ENCODE peak calls at places on chromosomes 2 and 18, in nine cellular contexts. Y is CD8-positive, alpha-beta T cell; A is adrenal gland; J is fibroblast of pulmonary artery; E is CD4-positive, alpha-beta memory T cell; I is Karpas-422; G is right cardiac atrium; P is PC-9; R is cardiac muscle cell. C is an unnamed sample.

GRCh38 chr2:197215988-197216979 is 94.3 kb downstream of the ANKRD44 start:
- DNase-seq in J (peak), A (no peak), R (peak), E (no peak), G (no peak), P (no peak), Y (no peak), I (peak), C (no peak)

GRCh38 chr2:176066645-176067586 is 16.8 kb downstream of the EVX2 start:
- DNase-seq in J (no peak), Y (no peak), A (no peak), E (no peak), R (no peak), P (no peak), I (no peak), G (no peak), C (no peak)

GRCh38 chr2:132901661-132902060 is 231.7 kb upstream of the LYPD1 start:
- DNase-seq in G (no peak), Y (no peak), I (no peak), J (no peak), R (no peak), E (no peak), A (no peak), P (no peak), C (no peak)

GRCh38 chr2:143807192-143807591 is 678.0 kb downstream of the ARHGAP15 start:
- DNase-seq in R (no peak), Y (no peak), A (no peak), P (no peak), E (no peak), G (no peak), J (no peak), I (no peak), C (no peak)

GRCh38 chr2:26621469-26622199 is 19.5 kb downstream of the CIB4 start:
- DNase-seq in P (no peak), Y (no peak), A (no peak), G (no peak), J (no peak), E (no peak), R (no peak), I (no peak), C (no peak)

GRCh38 chr2:37820471-37820991 is 104.6 kb upstream of the RMDN2 start:
- DNase-seq in P (no peak), Y (no peak), J (no peak), E (no peak), I (no peak), A (no peak), R (no peak), G (no peak), C (no peak)

GRCh38 chr2:84132371-84132770 is 326.7 kb downstream of the SUCLG1 start:
- DNase-seq in I (no peak), J (no peak), E (no peak), G (no peak), R (no peak), Y (no peak), A (no peak), P (no peak), C (no peak)

GRCh38 chr2:236657801-236658200 is 88.2 kb downstream of the ACKR3 start:
- DNase-seq in R (no peak), A (no peak), P (no peak), G (no peak), I (no peak), Y (no peak), J (no peak), E (no peak), C (no peak)

GRCh38 chr2:23497063-23497462 is 112.1 kb downstream of the KLHL29 start:
- DNase-seq in P (peak), R (peak), A (no peak), E (no peak), I (no peak), Y (no peak), G (peak), J (peak), C (peak)

GRCh38 chr2:38528008-38528442 is 74.7 kb downstream of the HNRNPLL start:
- DNase-seq in J (peak), E (no peak), I (peak), Y (no peak), R (peak), G (peak), A (peak), P (peak), C (no peak)

GRCh38 chr2:86225581-86225980 is 26.3 kb downstream of the MRPL35 start:
- DNase-seq in E (peak), A (no peak), J (peak), I (no peak), G (peak), P (no peak), R (peak), Y (peak), C (no peak)

GRCh38 chr18:55386545-55386944 is 201.4 kb downstream of the TCF4 start:
- DNase-seq in P (no peak), J (no peak), I (no peak), R (no peak), A (no peak), E (no peak), G (no peak), Y (no peak), C (no peak)

GRCh38 chr18:3256693-3257626 is 5.0 kb upstream of the MYL12B start:
- DNase-seq in J (peak), P (no peak), E (no peak), I (no peak), G (peak), Y (no peak), A (no peak), R (no peak), C (no peak)
- H3K4me3 ChIP-seq in J (no peak), P (no peak), E (no peak), I (no peak), G (no peak), Y (no peak), A (no peak), R (no peak), C (no peak)

GRCh38 chr2:72863046-72863445 is 24.2 kb upstream of the SPR start:
- DNase-seq in A (no peak), I (no peak), P (no peak), J (no peak), R (no peak), Y (no peak), G (peak), E (no peak), C (no peak)
- H3K4me3 ChIP-seq in A (no peak), I (no peak), P (no peak), J (no peak), R (no peak), Y (no peak), G (no peak), E (no peak), C (peak)

DNA sequence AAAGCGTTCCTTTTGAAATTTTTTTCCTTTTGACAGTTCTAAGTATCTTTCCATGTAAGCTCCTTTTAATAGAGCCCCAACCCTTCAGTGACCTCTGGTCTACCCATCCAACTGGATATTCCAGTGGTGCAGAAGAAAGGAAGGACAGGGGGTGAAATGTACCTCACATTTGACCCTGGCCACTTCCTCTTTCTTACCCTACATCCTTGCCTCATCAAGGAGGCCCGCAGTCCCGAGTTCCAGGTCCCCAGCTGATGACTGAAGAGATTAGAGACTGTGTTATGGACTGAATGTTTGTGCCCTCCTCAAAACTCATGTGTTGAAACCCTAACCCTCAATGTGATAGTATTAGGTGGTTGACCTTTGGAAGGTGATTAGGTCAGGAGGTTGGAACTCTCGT is 158.1 kb downstream of the RBM43 start:
- DNase-seq in E (no peak), Y (no peak), R (no peak), A (no peak), I (no peak), P (no peak), G (no peak), J (no peak), C (no peak)
- H3K4me3 ChIP-seq in E (no peak), Y (no peak), R (no peak), A (no peak), I (no peak), P (no peak), G (no peak), J (no peak), C (no peak)

GRCh38 chr2:102356381-102356712 is 751 bp downstream of the IL18R1 start:
- DNase-seq in Y (no peak), R (no peak), P (no peak), E (no peak), J (no peak), A (no peak), G (peak), I (no peak), C (no peak)
- H3K4me3 ChIP-seq in Y (peak), R (peak), P (peak), E (peak), J (peak), A (no peak), G (peak), I (peak), C (no peak)

GRCh38 chr2:65604246-65604645 is 171.8 kb upstream of the SPRED2 start:
- DNase-seq in Y (no peak), R (peak), A (no peak), J (no peak), I (no peak), E (no peak), P (no peak), G (no peak), C (no peak)

GRCh38 chr2:65602851-65603250 is 170.5 kb upstream of the SPRED2 start:
- DNase-seq in R (no peak), E (no peak), Y (no peak), J (no peak), A (no peak), I (no peak), G (no peak), P (no peak), C (no peak)

GRCh38 chr2:65608391-65608790 is 176.0 kb upstream of the SPRED2 start:
- DNase-seq in R (no peak), J (no peak), G (no peak), P (no peak), A (no peak), Y (no peak), E (no peak), I (no peak), C (no peak)

GRCh38 chr2:65607906-65608305 is 175.5 kb upstream of the SPRED2 start:
- DNase-seq in G (no peak), P (no peak), R (no peak), I (no peak), J (no peak), Y (no peak), E (no peak), A (no peak), C (no peak)

DNA sequence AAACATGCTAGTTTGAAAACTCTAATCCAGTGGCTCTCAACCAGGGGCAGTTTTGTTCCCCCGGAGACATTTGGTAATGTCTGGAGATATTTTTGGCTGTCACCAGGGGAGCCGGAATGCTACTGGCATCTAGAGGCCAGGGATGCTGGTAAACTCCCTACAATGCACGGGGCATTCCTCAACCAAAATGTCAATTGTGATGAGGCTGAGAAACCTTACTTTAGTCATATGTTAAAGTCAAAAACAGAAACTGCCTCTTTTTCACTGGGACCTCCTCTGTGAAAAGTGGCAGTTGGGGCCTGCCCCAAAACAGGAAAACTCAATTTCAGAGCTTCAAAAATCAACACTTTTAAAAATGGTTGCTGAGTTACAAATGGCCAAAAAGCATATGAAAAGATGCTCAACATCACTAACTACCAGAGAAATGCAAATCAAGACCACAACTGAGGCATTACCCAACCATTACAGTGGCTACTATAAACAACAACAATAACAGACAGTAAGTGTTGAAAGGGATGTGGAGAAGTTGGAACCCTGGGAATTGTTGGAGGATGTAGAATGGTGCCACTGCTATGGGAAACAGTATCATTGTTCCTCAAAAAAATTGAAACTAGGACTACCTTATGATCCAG is 173.1 kb upstream of the SPRED2 start:
- DNase-seq in I (no peak), J (no peak), Y (no peak), R (no peak), P (no peak), G (no peak), E (no peak), A (no peak), C (no peak)
- H3K4me3 ChIP-seq in I (peak), J (no peak), Y (no peak), R (no peak), P (no peak), G (no peak), E (no peak), A (no peak), C (no peak)

GRCh38 chr18:48742304-48742703 is 203.5 kb downstream of the CTIF start:
- DNase-seq in G (no peak), E (no peak), J (no peak), I (no peak), A (no peak), Y (no peak), P (no peak), R (no peak), C (no peak)
- H3K4me3 ChIP-seq in G (no peak), E (no peak), J (no peak), I (no peak), A (no peak), Y (no peak), P (no peak), R (no peak), C (no peak)